ENCODE peak calls at places on chromosomes 4 and X, in ten cellular contexts. P, R, L, B, Y, T, S, C, U and I are unnamed samples.

GRCh38 chrX:34659575-34659974 is 2.5 kb upstream of the TMEM47 start:
- DNase-seq in P (no peak), R (no peak), L (no peak), B (no peak), Y (no peak), T (no peak), S (no peak), C (no peak), U (no peak), I (no peak)

GRCh38 chr4:142696334-142697122 is 149.6 kb downstream of the INPP4B start:
- DNase-seq in P (no peak), R (no peak), L (no peak), B (no peak), Y (no peak), T (no peak), S (no peak), C (no peak), U (no peak), I (no peak)

GRCh38 chr4:7665321-7665720 is 230.6 kb upstream of the PSAPL1 start:
- DNase-seq in P (no peak), R (no peak), L (no peak), B (no peak), Y (no peak), T (no peak), S (no peak), C (no peak), U (no peak), I (no peak)

GRCh38 chrX:34521563-34521962 is 135.5 kb downstream of the TMEM47 start:
- DNase-seq in P (peak), R (peak), L (no peak), B (no peak), Y (no peak), T (no peak), S (no peak), C (no peak), U (no peak), I (no peak)

GRCh38 chr4:89681219-89681618 is 155.7 kb downstream of the SNCA start:
- DNase-seq in P (no peak), R (no peak), L (peak), B (no peak), Y (peak), T (no peak), S (no peak), C (no peak), U (no peak), I (no peak)

GRCh38 chr4:183612329-183613250 is 46.4 kb downstream of the RWDD4 start:
- DNase-seq in P (no peak), R (no peak), L (no peak), B (no peak), Y (no peak), T (no peak), S (no peak), C (no peak), U (no peak), I (no peak)

GRCh38 chr4:163748474-163748873 is 254.0 kb downstream of the TMA16 start:
- DNase-seq in P (peak), R (no peak), L (no peak), B (no peak), Y (peak), T (no peak), S (no peak), C (no peak), U (no peak), I (no peak)

GRCh38 chr4:41339812-41340809 is 83.4 kb downstream of the UCHL1 start:
- DNase-seq in P (peak), R (no peak), L (peak), B (no peak), Y (no peak), T (peak), S (no peak), C (no peak), U (no peak), I (no peak)

GRCh38 chr4:176635372-176636261 is 157.1 kb downstream of the VEGFC start:
- DNase-seq in P (peak), R (peak), L (peak), B (no peak), Y (no peak), T (peak), S (no peak), C (peak), U (no peak), I (no peak)

GRCh38 chrX:48689143-48689920 is 5.7 kb downstream of the WAS start:
- DNase-seq in P (no peak), R (no peak), L (no peak), B (no peak), Y (no peak), T (no peak), S (no peak), C (no peak), U (no peak), I (no peak)

GRCh38 chr4:56320293-56320692 is 67.0 kb downstream of the AASDH start:
- DNase-seq in P (peak), R (peak), L (peak), B (no peak), Y (no peak), T (peak), S (no peak), C (no peak), U (no peak), I (no peak)

GRCh38 chrX:39850630-39851152 is 247.1 kb downstream of the BCOR start:
- DNase-seq in P (peak), R (no peak), L (peak), B (no peak), Y (no peak), T (peak), S (no peak), C (no peak), U (no peak), I (no peak)

GRCh38 chrX:117936162-117936561 is 180.4 kb downstream of the KLHL13 start:
- DNase-seq in P (no peak), R (no peak), L (no peak), B (no peak), Y (no peak), T (no peak), S (no peak), C (no peak), U (no peak), I (no peak)

GRCh38 chrX:109347618-109348017 is 134.3 kb downstream of the GUCY2F start:
- DNase-seq in P (peak), R (peak), L (peak), B (no peak), Y (no peak), T (peak), S (no peak), C (no peak), U (no peak), I (no peak)

GRCh38 chr4:106981431-106981830 is 54.7 kb downstream of the DKK2 start:
- DNase-seq in P (no peak), R (no peak), L (no peak), B (no peak), Y (no peak), T (no peak), S (no peak), C (no peak), U (no peak), I (no peak)

GRCh38 chrX:87265518-87265917 is 252.1 kb upstream of the KLHL4 start:
- DNase-seq in P (no peak), R (no peak), L (no peak), B (no peak), Y (no peak), T (no peak), S (no peak), C (no peak), U (no peak), I (no peak)

GRCh38 chr4:1294424-1294823 is 4.7 kb downstream of the MAEA start:
- DNase-seq in P (no peak), R (no peak), L (no peak), B (no peak), Y (peak), T (no peak), S (no peak), C (no peak), U (no peak), I (no peak)

GRCh38 chr4:126899382-126899801 is 733.4 kb upstream of the INTU start:
- DNase-seq in P (peak), R (peak), L (peak), B (no peak), Y (no peak), T (peak), S (no peak), C (no peak), U (no peak), I (no peak)

GRCh38 chrX:101659601-101660063 is at the start of gene ARMCX2:
- DNase-seq in P (peak), R (peak), L (peak), B (peak), Y (peak), T (peak), S (peak), C (peak), U (peak), I (peak)

DNA sequence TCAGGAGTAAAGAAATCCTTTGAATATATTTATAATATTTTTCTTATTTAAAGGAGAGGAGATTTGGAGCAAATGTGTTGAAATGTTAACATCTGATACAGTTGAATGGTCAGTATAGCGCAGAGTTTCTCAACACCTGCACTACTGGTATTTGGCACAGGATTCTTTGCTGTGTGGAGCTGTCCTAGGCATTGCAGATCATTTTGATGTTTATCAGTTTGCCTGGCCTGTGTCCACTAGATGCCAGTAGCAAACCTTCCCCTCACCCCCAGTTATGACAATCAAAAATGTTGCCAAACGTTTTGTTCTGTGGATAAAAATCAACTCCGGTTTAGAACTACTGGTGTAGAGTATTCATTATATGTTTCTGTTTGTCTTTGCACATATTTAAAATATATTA is 765.3 kb upstream of the SLIT2 start:
- DNase-seq in P (no peak), R (no peak), L (no peak), B (no peak), Y (no peak), T (no peak), S (no peak), C (no peak), U (no peak), I (no peak)
- TF ChIP-seq CTCF in P (peak), R (no peak), L (peak), B (no peak), Y (no peak), T (no peak), S (no peak), C (no peak), U (no peak), I (peak)

GRCh38 chr4:6345866-6346265 is 76.2 kb downstream of the WFS1 start:
- DNase-seq in P (no peak), R (no peak), L (no peak), B (no peak), Y (peak), T (no peak), S (no peak), C (no peak), U (no peak), I (no peak)

GRCh38 chr4:6341696-6342095 is 72.0 kb downstream of the WFS1 start:
- DNase-seq in P (no peak), R (no peak), L (no peak), B (no peak), Y (no peak), T (no peak), S (no peak), C (no peak), U (no peak), I (no peak)

GRCh38 chr4:6342530-6343293 is 73.1 kb downstream of the WFS1 start:
- DNase-seq in P (peak), R (peak), L (no peak), B (peak), Y (peak), T (peak), S (no peak), C (no peak), U (peak), I (peak)

GRCh38 chr4:6345096-6345830 is 75.6 kb downstream of the WFS1 start:
- DNase-seq in P (no peak), R (no peak), L (no peak), B (no peak), Y (peak), T (no peak), S (no peak), C (no peak), U (no peak), I (no peak)

GRCh38 chr4:6343950-6344408 is 74.3 kb downstream of the WFS1 start:
- DNase-seq in P (peak), R (peak), L (no peak), B (no peak), Y (peak), T (peak), S (no peak), C (peak), U (no peak), I (no peak)
- TF ChIP-seq CTCF in P (no peak), R (no peak), L (no peak), B (no peak), Y (no peak), T (no peak), S (no peak), C (peak), U (no peak), I (no peak)

GRCh38 chr4:28229092-28229491 is 1368.5 kb downstream of the STIM2 start:
- DNase-seq in P (peak), R (peak), L (peak), B (no peak), Y (no peak), T (peak), S (no peak), C (no peak), U (no peak), I (no peak)

GRCh38 chr4:28228575-28228974 is 1367.9 kb downstream of the STIM2 start:
- DNase-seq in P (peak), R (no peak), L (peak), B (no peak), Y (no peak), T (no peak), S (no peak), C (no peak), U (no peak), I (no peak)

GRCh38 chr4:28225689-28226353 is 1365.2 kb downstream of the STIM2 start:
- DNase-seq in P (no peak), R (peak), L (no peak), B (no peak), Y (no peak), T (no peak), S (no peak), C (no peak), U (no peak), I (no peak)

GRCh38 chr4:28226962-28227361 is 1366.3 kb downstream of the STIM2 start:
- DNase-seq in P (no peak), R (no peak), L (no peak), B (no peak), Y (no peak), T (no peak), S (no peak), C (no peak), U (no peak), I (no peak)

DNA sequence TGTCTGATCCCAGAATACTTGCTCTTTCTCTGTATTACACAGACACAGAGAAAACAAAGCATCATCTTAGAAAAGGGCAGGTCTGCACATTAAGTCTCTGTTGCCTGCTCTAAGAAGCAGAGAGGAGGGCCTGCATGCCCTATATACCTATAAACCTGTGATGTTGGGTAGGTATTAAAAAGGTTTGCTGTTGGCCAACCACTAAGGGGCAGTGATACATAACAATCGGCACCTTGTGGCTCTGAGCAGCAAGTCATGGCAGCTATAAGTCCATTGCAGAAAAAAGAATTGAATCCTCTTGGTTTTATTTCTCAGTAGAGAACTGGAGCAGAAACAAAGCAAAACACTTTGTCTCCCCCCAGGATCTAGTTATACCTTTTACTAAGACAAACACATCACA is 1364.4 kb downstream of the STIM2 start:
- DNase-seq in P (peak), R (peak), L (peak), B (no peak), Y (no peak), T (peak), S (no peak), C (no peak), U (no peak), I (no peak)
- TF ChIP-seq CTCF in P (peak), R (peak), L (peak), B (no peak), Y (no peak), T (peak), S (no peak), C (no peak), U (peak), I (peak)

GRCh38 chr4:61817071-61817470 is 616.9 kb downstream of the ADGRL3 start:
- DNase-seq in P (no peak), R (no peak), L (no peak), B (no peak), Y (peak), T (no peak), S (no peak), C (no peak), U (no peak), I (no peak)

GRCh38 chr4:61820136-61820535 is 620.0 kb downstream of the ADGRL3 start:
- DNase-seq in P (no peak), R (no peak), L (no peak), B (no peak), Y (no peak), T (no peak), S (no peak), C (no peak), U (no peak), I (no peak)
- TF ChIP-seq CTCF in P (no peak), R (no peak), L (no peak), B (no peak), Y (no peak), T (no peak), S (no peak), C (no peak), U (no peak), I (no peak)

GRCh38 chrX:27555514-27555913 is 34.6 kb upstream of the DCAF8L2 start:
- DNase-seq in P (peak), R (peak), L (peak), B (no peak), Y (no peak), T (peak), S (no peak), C (peak), U (no peak), I (no peak)
- TF ChIP-seq CTCF in P (peak), R (peak), L (peak), B (no peak), Y (no peak), T (peak), S (no peak), C (peak), U (peak), I (no peak)

GRCh38 chrX:119467842-119468185 is 430 bp upstream of the SLC25A5 start:
- DNase-seq in P (no peak), R (no peak), L (no peak), B (no peak), Y (no peak), T (no peak), S (no peak), C (no peak), U (no peak), I (no peak)
- TF ChIP-seq CTCF in P (no peak), R (no peak), L (no peak), B (no peak), Y (no peak), T (no peak), S (no peak), C (no peak), U (no peak), I (no peak)